ENCODE peak calls at places on chromosomes 6 and 20, in four cellular contexts. I, O, X and B are unnamed samples.

GRCh38 chr20:63690898-63691710 is 5.3 kb upstream of the TNFRSF6B start:
- DNase-seq in I (no peak), O (no peak), X (no peak), B (no peak)

GRCh38 chr20:40568200-40568599 is 120.8 kb downstream of the MAFB start:
- DNase-seq in X (no peak), I (no peak), O (peak), B (no peak)

GRCh38 chr6:17485181-17485580 is 91.8 kb downstream of the CAP2 start:
- DNase-seq in I (no peak), O (no peak), X (no peak), B (no peak)

GRCh38 chr20:48747840-48748416 is 79.9 kb downstream of the PREX1 start:
- DNase-seq in X (no peak), I (no peak), O (no peak), B (no peak)

GRCh38 chr6:82273295-82273694 is 25.8 kb upstream of the IBTK start:
- DNase-seq in I (no peak), X (no peak), O (no peak), B (no peak)

GRCh38 chr6:157823001-157823522 is at the start of gene SNX9:
- DNase-seq in O (peak), I (peak), X (peak), B (peak)

GRCh38 chr20:39271205-39271604 is 309.1 kb downstream of the DHX35 start:
- DNase-seq in I (no peak), O (no peak), X (no peak), B (no peak)

GRCh38 chr6:170005680-170006470 is 254.5 kb downstream of the ERMARD start:
- DNase-seq in O (no peak), X (no peak), I (no peak), B (no peak)

GRCh38 chr20:53930651-53931504 is 139.5 kb downstream of the BCAS1 start:
- DNase-seq in I (no peak), X (no peak), O (no peak), B (no peak)

GRCh38 chr20:7694940-7695567 is 245.2 kb downstream of the HAO1 start:
- DNase-seq in I (no peak), O (no peak), X (no peak), B (no peak)